ENCODE peak calls at places on chromosomes 4 and X, in ten cellular contexts. One of them, this sample, is unnamed.

GRCh38 chr4:159206427-159206871 is 103.6 kb downstream of the RAPGEF2 start:
- DNase-seq in IMR-90: peak
- DNase-seq in uterus: no peak
- DNase-seq in esophagus muscularis mucosa: no peak
- DNase-seq in Peyer's patch: no peak
- DNase-seq in suprapubic skin: no peak
- DNase-seq in transverse colon: no peak
- DNase-seq in H1: no peak
- DNase-seq in heart left ventricle: no peak
- DNase-seq in breast epithelium: no peak
- DNase-seq in this sample: no peak

GRCh38 chr4:140947507-140947906 is 185.8 kb downstream of the RNF150 start:
- DNase-seq in IMR-90: no peak
- DNase-seq in uterus: no peak
- DNase-seq in esophagus muscularis mucosa: no peak
- DNase-seq in Peyer's patch: no peak
- DNase-seq in suprapubic skin: no peak
- DNase-seq in transverse colon: peak
- DNase-seq in H1: no peak
- DNase-seq in heart left ventricle: peak
- DNase-seq in breast epithelium: peak
- DNase-seq in this sample: peak

GRCh38 chr4:171956678-171957077 is 143.5 kb downstream of the GALNTL6 start:
- DNase-seq in IMR-90: no peak
- DNase-seq in uterus: no peak
- DNase-seq in esophagus muscularis mucosa: no peak
- DNase-seq in Peyer's patch: no peak
- DNase-seq in suprapubic skin: no peak
- DNase-seq in transverse colon: no peak
- DNase-seq in H1: no peak
- DNase-seq in heart left ventricle: no peak
- DNase-seq in breast epithelium: no peak
- DNase-seq in this sample: no peak

GRCh38 chrX:138128025-138128671 is 562.2 kb downstream of the ZIC3 start:
- DNase-seq in IMR-90: peak
- DNase-seq in uterus: no peak
- DNase-seq in esophagus muscularis mucosa: no peak
- DNase-seq in Peyer's patch: no peak
- DNase-seq in suprapubic skin: no peak
- DNase-seq in transverse colon: no peak
- DNase-seq in H1: peak
- DNase-seq in heart left ventricle: no peak
- DNase-seq in breast epithelium: no peak
- DNase-seq in this sample: peak

GRCh38 chrX:71547339-71547738 is 14.4 kb downstream of the OGT start:
- DNase-seq in IMR-90: no peak
- DNase-seq in uterus: no peak
- DNase-seq in esophagus muscularis mucosa: no peak
- DNase-seq in Peyer's patch: no peak
- DNase-seq in suprapubic skin: no peak
- DNase-seq in transverse colon: no peak
- DNase-seq in H1: no peak
- DNase-seq in heart left ventricle: no peak
- DNase-seq in breast epithelium: no peak
- DNase-seq in this sample: no peak

GRCh38 chr4:41111796-41112195 is 102.5 kb downstream of the APBB2 start:
- DNase-seq in IMR-90: no peak
- DNase-seq in uterus: no peak
- DNase-seq in esophagus muscularis mucosa: no peak
- DNase-seq in Peyer's patch: no peak
- DNase-seq in suprapubic skin: no peak
- DNase-seq in transverse colon: no peak
- DNase-seq in H1: no peak
- DNase-seq in heart left ventricle: no peak
- DNase-seq in breast epithelium: no peak
- DNase-seq in this sample: no peak

GRCh38 chrX:99184153-99184552 is 1225.9 kb downstream of the PCDH19 start:
- DNase-seq in IMR-90: no peak
- DNase-seq in uterus: no peak
- DNase-seq in esophagus muscularis mucosa: no peak
- DNase-seq in Peyer's patch: no peak
- DNase-seq in suprapubic skin: no peak
- DNase-seq in transverse colon: no peak
- DNase-seq in H1: no peak
- DNase-seq in heart left ventricle: no peak
- DNase-seq in breast epithelium: no peak
- DNase-seq in this sample: no peak

GRCh38 chrX:118536687-118537461 is 41.3 kb downstream of the DOCK11 start:
- DNase-seq in IMR-90: peak
- DNase-seq in uterus: no peak
- DNase-seq in esophagus muscularis mucosa: no peak
- DNase-seq in Peyer's patch: peak
- DNase-seq in suprapubic skin: no peak
- DNase-seq in transverse colon: no peak
- DNase-seq in H1: no peak
- DNase-seq in heart left ventricle: no peak
- DNase-seq in breast epithelium: no peak
- DNase-seq in this sample: no peak

GRCh38 chrX:71609095-71609750 is 9.1 kb downstream of the CXCR3 start:
- DNase-seq in IMR-90: no peak
- DNase-seq in uterus: no peak
- DNase-seq in esophagus muscularis mucosa: no peak
- DNase-seq in Peyer's patch: peak
- DNase-seq in suprapubic skin: no peak
- DNase-seq in transverse colon: no peak
- DNase-seq in H1: no peak
- DNase-seq in heart left ventricle: no peak
- DNase-seq in breast epithelium: no peak
- DNase-seq in this sample: no peak

GRCh38 chrX:44744828-44745227 is 99.0 kb upstream of the DUSP21 start:
- DNase-seq in IMR-90: no peak
- DNase-seq in uterus: no peak
- DNase-seq in esophagus muscularis mucosa: no peak
- DNase-seq in Peyer's patch: no peak
- DNase-seq in suprapubic skin: no peak
- DNase-seq in transverse colon: no peak
- DNase-seq in H1: no peak
- DNase-seq in heart left ventricle: no peak
- DNase-seq in breast epithelium: no peak
- DNase-seq in this sample: no peak

GRCh38 chrX:3268804-3269203 is 77.6 kb downstream of the MXRA5 start:
- DNase-seq in IMR-90: peak
- DNase-seq in uterus: no peak
- DNase-seq in esophagus muscularis mucosa: no peak
- DNase-seq in Peyer's patch: no peak
- DNase-seq in suprapubic skin: no peak
- DNase-seq in transverse colon: no peak
- DNase-seq in H1: no peak
- DNase-seq in heart left ventricle: no peak
- DNase-seq in breast epithelium: no peak
- DNase-seq in this sample: no peak

GRCh38 chr4:174214102-174214878 is 69.2 kb downstream of the FBXO8 start:
- DNase-seq in IMR-90: no peak
- DNase-seq in uterus: no peak
- DNase-seq in esophagus muscularis mucosa: no peak
- DNase-seq in Peyer's patch: no peak
- DNase-seq in suprapubic skin: no peak
- DNase-seq in transverse colon: no peak
- DNase-seq in H1: peak
- DNase-seq in heart left ventricle: peak
- DNase-seq in breast epithelium: no peak
- DNase-seq in this sample: no peak

DNA sequence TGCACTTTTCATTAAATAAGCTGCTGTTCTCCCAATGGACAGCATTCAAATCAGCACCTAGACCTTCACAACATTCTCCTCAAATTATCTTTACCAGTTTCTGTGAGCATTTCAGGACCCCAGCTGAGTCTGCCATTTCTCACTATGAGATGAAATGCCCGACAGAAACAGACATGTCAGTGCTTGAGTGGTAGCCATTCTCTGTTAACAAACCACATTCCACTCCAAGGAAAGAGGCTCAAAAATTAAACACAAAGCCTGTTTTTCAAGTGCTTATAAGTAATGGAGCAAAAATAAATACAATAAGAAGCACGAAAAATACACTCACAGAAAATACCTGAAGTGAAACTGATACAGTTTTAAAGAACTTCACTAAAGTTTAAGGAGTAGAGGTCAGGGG is 320.2 kb upstream of the PRPS2 start:
- DNase-seq in IMR-90: no peak
- DNase-seq in uterus: no peak
- DNase-seq in esophagus muscularis mucosa: no peak
- DNase-seq in Peyer's patch: no peak
- DNase-seq in suprapubic skin: no peak
- DNase-seq in transverse colon: no peak
- DNase-seq in H1: no peak
- DNase-seq in heart left ventricle: no peak
- DNase-seq in breast epithelium: no peak
- DNase-seq in this sample: no peak
- TF ChIP-seq POLR2A in IMR-90: no peak
- TF ChIP-seq POLR2A in uterus: no peak
- TF ChIP-seq POLR2A in esophagus muscularis mucosa: no peak
- TF ChIP-seq POLR2A in Peyer's patch: no peak
- TF ChIP-seq POLR2A in suprapubic skin: no peak
- TF ChIP-seq POLR2A in transverse colon: no peak
- TF ChIP-seq POLR2A in H1: no peak
- TF ChIP-seq POLR2A in heart left ventricle: no peak
- TF ChIP-seq POLR2A in breast epithelium: no peak
- TF ChIP-seq POLR2A in this sample: no peak

GRCh38 chr4:138192113-138192512 is 50.0 kb downstream of the SLC7A11 start:
- DNase-seq in IMR-90: peak
- DNase-seq in uterus: no peak
- DNase-seq in esophagus muscularis mucosa: no peak
- DNase-seq in Peyer's patch: no peak
- DNase-seq in suprapubic skin: no peak
- DNase-seq in transverse colon: no peak
- DNase-seq in H1: no peak
- DNase-seq in heart left ventricle: no peak
- DNase-seq in breast epithelium: no peak
- DNase-seq in this sample: no peak
- TF ChIP-seq POLR2A in IMR-90: no peak
- TF ChIP-seq POLR2A in uterus: no peak
- TF ChIP-seq POLR2A in esophagus muscularis mucosa: no peak
- TF ChIP-seq POLR2A in Peyer's patch: no peak
- TF ChIP-seq POLR2A in suprapubic skin: no peak
- TF ChIP-seq POLR2A in transverse colon: no peak
- TF ChIP-seq POLR2A in H1: no peak
- TF ChIP-seq POLR2A in heart left ventricle: no peak
- TF ChIP-seq POLR2A in breast epithelium: no peak
- TF ChIP-seq POLR2A in this sample: no peak

GRCh38 chrX:38803286-38803608 is 2.0 kb downstream of the MID1IP1 start:
- DNase-seq in IMR-90: no peak
- DNase-seq in uterus: no peak
- DNase-seq in esophagus muscularis mucosa: no peak
- DNase-seq in Peyer's patch: no peak
- DNase-seq in suprapubic skin: no peak
- DNase-seq in transverse colon: no peak
- DNase-seq in H1: no peak
- DNase-seq in heart left ventricle: no peak
- DNase-seq in breast epithelium: no peak
- DNase-seq in this sample: no peak

GRCh38 chrX:38803609-38804480 is 2.6 kb downstream of the MID1IP1 start:
- DNase-seq in IMR-90: peak
- DNase-seq in uterus: peak
- DNase-seq in esophagus muscularis mucosa: peak
- DNase-seq in Peyer's patch: peak
- DNase-seq in suprapubic skin: peak
- DNase-seq in transverse colon: peak
- DNase-seq in H1: peak
- DNase-seq in heart left ventricle: peak
- DNase-seq in breast epithelium: peak
- DNase-seq in this sample: peak

GRCh38 chrX:38806054-38806389 is 4.8 kb downstream of the MID1IP1 start:
- DNase-seq in IMR-90: no peak
- DNase-seq in uterus: no peak
- DNase-seq in esophagus muscularis mucosa: no peak
- DNase-seq in Peyer's patch: peak
- DNase-seq in suprapubic skin: no peak
- DNase-seq in transverse colon: no peak
- DNase-seq in H1: no peak
- DNase-seq in heart left ventricle: no peak
- DNase-seq in breast epithelium: no peak
- DNase-seq in this sample: no peak

GRCh38 chrX:38805294-38806053 is 4.2 kb downstream of the MID1IP1 start:
- DNase-seq in IMR-90: peak
- DNase-seq in uterus: peak
- DNase-seq in esophagus muscularis mucosa: no peak
- DNase-seq in Peyer's patch: peak
- DNase-seq in suprapubic skin: peak
- DNase-seq in transverse colon: peak
- DNase-seq in H1: peak
- DNase-seq in heart left ventricle: peak
- DNase-seq in breast epithelium: peak
- DNase-seq in this sample: peak

DNA sequence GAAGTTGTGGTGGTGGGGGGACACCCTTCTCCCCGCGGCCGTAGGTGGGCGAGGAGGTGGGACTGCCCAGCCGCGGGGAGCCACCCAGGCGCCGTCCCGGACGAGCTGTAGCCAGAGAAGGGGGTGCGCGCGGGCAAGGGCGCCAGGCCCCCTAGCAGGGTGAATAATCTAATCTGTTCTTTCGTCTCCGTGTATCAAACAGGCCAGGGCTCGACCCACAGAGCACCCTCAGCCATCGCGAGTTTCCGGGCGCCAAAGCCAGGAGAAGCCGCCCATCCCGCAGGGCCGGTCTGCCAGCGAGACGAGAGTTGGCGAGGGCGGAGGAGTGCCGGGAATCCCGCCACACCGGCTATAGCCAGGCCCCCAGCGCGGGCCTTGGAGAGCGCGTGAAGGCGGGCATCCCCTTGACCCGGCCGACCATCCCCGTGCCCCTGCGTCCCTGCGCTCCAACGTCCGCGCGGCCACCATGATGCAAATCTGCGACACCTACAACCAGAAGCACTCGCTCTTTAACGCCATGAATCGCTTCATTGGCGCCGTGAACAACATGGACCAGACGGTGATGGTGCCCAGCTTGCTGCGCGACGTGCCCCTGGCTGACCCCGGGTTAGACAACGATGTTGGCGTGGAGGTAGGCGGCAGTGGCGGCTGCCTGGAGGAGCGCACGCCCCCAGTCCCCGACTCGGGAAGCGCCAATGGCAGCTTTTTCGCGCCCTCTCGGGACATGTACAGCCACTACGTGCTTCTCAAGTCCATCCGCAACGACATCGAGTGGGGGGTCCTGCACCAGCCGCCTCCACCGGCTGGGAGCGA is 3.4 kb downstream of the MID1IP1 start:
- DNase-seq in IMR-90: no peak
- DNase-seq in uterus: peak
- DNase-seq in esophagus muscularis mucosa: no peak
- DNase-seq in Peyer's patch: peak
- DNase-seq in suprapubic skin: peak
- DNase-seq in transverse colon: peak
- DNase-seq in H1: peak
- DNase-seq in heart left ventricle: peak
- DNase-seq in breast epithelium: peak
- DNase-seq in this sample: peak
- TF ChIP-seq POLR2A in IMR-90: no peak
- TF ChIP-seq POLR2A in uterus: no peak
- TF ChIP-seq POLR2A in esophagus muscularis mucosa: no peak
- TF ChIP-seq POLR2A in Peyer's patch: no peak
- TF ChIP-seq POLR2A in suprapubic skin: no peak
- TF ChIP-seq POLR2A in transverse colon: peak
- TF ChIP-seq POLR2A in H1: no peak
- TF ChIP-seq POLR2A in heart left ventricle: no peak
- TF ChIP-seq POLR2A in breast epithelium: no peak
- TF ChIP-seq POLR2A in this sample: no peak

GRCh38 chr4:138644322-138644721 is 371.3 kb upstream of the NOCT start:
- DNase-seq in IMR-90: no peak
- DNase-seq in uterus: no peak
- DNase-seq in esophagus muscularis mucosa: no peak
- DNase-seq in Peyer's patch: no peak
- DNase-seq in suprapubic skin: no peak
- DNase-seq in transverse colon: no peak
- DNase-seq in H1: no peak
- DNase-seq in heart left ventricle: no peak
- DNase-seq in breast epithelium: no peak
- DNase-seq in this sample: no peak
- TF ChIP-seq POLR2A in IMR-90: no peak
- TF ChIP-seq POLR2A in uterus: no peak
- TF ChIP-seq POLR2A in esophagus muscularis mucosa: no peak
- TF ChIP-seq POLR2A in Peyer's patch: no peak
- TF ChIP-seq POLR2A in suprapubic skin: no peak
- TF ChIP-seq POLR2A in transverse colon: no peak
- TF ChIP-seq POLR2A in H1: no peak
- TF ChIP-seq POLR2A in heart left ventricle: no peak
- TF ChIP-seq POLR2A in breast epithelium: no peak
- TF ChIP-seq POLR2A in this sample: no peak